ENCODE peak calls at places on chromosomes 11 and 22, in eight cellular contexts. B is NCI-H1105 treated with DMSO at 0.1 percent for 48 hours; S is progenitor cell of endocrine pancreas; D is Peyer's patch; W is stimulated activated CD4-positive, alpha-beta T cell treated with anti-CD3 and anti-CD28 coated beads, Interleukin-4, amount 100 ng/mL, for 4 hours; Y is non-pigmented ciliary epithelial cell; I is DMS 273 treated with DMSO at 0.1 percent for 48 hours; C is effector CD4-positive, alpha-beta T cell. U is an unnamed sample.

GRCh38 chr22:22897947-22898346 is 10.3 kb downstream of the IGLL5 start:
- DNase-seq in B (no peak), S (no peak), D (no peak), W (no peak), Y (no peak), I (no peak), C (no peak), U (no peak)

GRCh38 chr11:12017865-12018453 is 9.5 kb upstream of the DKK3 start:
- DNase-seq in B (no peak), S (no peak), D (no peak), W (no peak), Y (no peak), I (no peak), C (no peak), U (no peak)

GRCh38 chr11:75199412-75199955 is 41.1 kb upstream of the TPBGL start:
- DNase-seq in B (peak; percentile 39), S (no peak), D (no peak), W (no peak), Y (no peak), I (no peak), C (no peak), U (no peak)

GRCh38 chr22:49880281-49880680 is 26.6 kb downstream of the ZBED4 start:
- DNase-seq in B (no peak), S (no peak), D (no peak), W (no peak), Y (no peak), I (no peak), C (no peak), U (peak; percentile 18)

GRCh38 chr11:46759196-46759595 is 40.2 kb downstream of the F2 start:
- DNase-seq in B (no peak), S (no peak), D (no peak), W (no peak), Y (no peak), I (no peak), C (no peak), U (no peak)

GRCh38 chr11:31150841-31151240 is 218.7 kb downstream of the DCDC1 start:
- DNase-seq in B (no peak), S (no peak), D (no peak), W (no peak), Y (no peak), I (no peak), C (no peak), U (no peak)

GRCh38 chr11:48106166-48106565 is 110.4 kb upstream of the OR4B1 start:
- DNase-seq in B (no peak), S (no peak), D (no peak), W (no peak), Y (no peak), I (no peak), C (no peak), U (no peak)

GRCh38 chr11:62433141-62433543 is 14.3 kb downstream of the SCGB1A1 start:
- DNase-seq in B (no peak), S (no peak), D (no peak), W (no peak), Y (no peak), I (no peak), C (no peak), U (no peak)

GRCh38 chr11:27205779-27206549 is 157.1 kb downstream of the CCDC34 start:
- DNase-seq in B (no peak), S (no peak), D (no peak), W (no peak), Y (no peak), I (no peak), C (no peak), U (no peak)

GRCh38 chr11:73126804-73127480 is 15.2 kb downstream of the FCHSD2 start:
- DNase-seq in B (no peak), S (no peak), D (no peak), W (no peak), Y (no peak), I (no peak), C (no peak), U (no peak)

GRCh38 chr11:2912498-2912897 is 16.7 kb downstream of the PHLDA2 start:
- DNase-seq in B (no peak), S (no peak), D (no peak), W (peak; percentile 18), Y (no peak), I (no peak), C (no peak), U (peak; percentile 95)

GRCh38 chr11:70731670-70732492 is 333.6 kb downstream of the CTTN start:
- DNase-seq in B (no peak), S (no peak), D (no peak), W (no peak), Y (no peak), I (no peak), C (no peak), U (no peak)

GRCh38 chr11:15687342-15687741 is 572.6 kb downstream of the INSC start:
- DNase-seq in B (no peak), S (no peak), D (no peak), W (no peak), Y (no peak), I (no peak), C (no peak), U (no peak)

GRCh38 chr11:133946541-133947297 is 10.0 kb downstream of the IGSF9B start:
- DNase-seq in B (no peak), S (no peak), D (no peak), W (no peak), Y (no peak), I (no peak), C (no peak), U (no peak)

GRCh38 chr22:31160328-31160978 is 471 bp downstream of the RNF185 start:
- DNase-seq in B (no peak), S (no peak), D (peak; percentile 18), W (peak; percentile 4), Y (no peak), I (no peak), C (no peak), U (peak; percentile 23)

GRCh38 chr11:126698576-126698975 is 302.0 kb downstream of the KIRREL3 start:
- DNase-seq in B (no peak), S (no peak), D (no peak), W (no peak), Y (no peak), I (no peak), C (no peak), U (no peak)

GRCh38 chr22:26779108-26779507 is 121.7 kb downstream of the MIAT start:
- DNase-seq in B (no peak), S (no peak), D (no peak), W (no peak), Y (no peak), I (no peak), C (no peak), U (no peak)

GRCh38 chr11:34512810-34513673 is 552 bp downstream of the ELF5 start:
- DNase-seq in B (no peak), S (peak; percentile 49), D (peak; percentile 36), W (peak; percentile 25), Y (no peak), I (no peak), C (peak; percentile 8), U (peak; percentile 61)

GRCh38 chr11:132874638-132875037 is 657.7 kb downstream of the OPCML start:
- DNase-seq in B (no peak), S (no peak), D (no peak), W (no peak), Y (peak; percentile 76), I (no peak), C (no peak), U (no peak)

GRCh38 chr22:19990609-19991394 is 25.8 kb downstream of the ARVCF start:
- DNase-seq in B (no peak), S (no peak), D (no peak), W (no peak), Y (no peak), I (no peak), C (no peak), U (no peak)

GRCh38 chr11:100939581-100939980 is 190.0 kb downstream of the PGR start:
- DNase-seq in B (no peak), S (no peak), D (no peak), W (no peak), Y (no peak), I (no peak), C (no peak), U (no peak)

GRCh38 chr11:102244681-102245409 is 72.4 kb upstream of the BIRC3 start:
- DNase-seq in B (no peak), S (no peak), D (no peak), W (no peak), Y (no peak), I (no peak), C (no peak), U (no peak)

GRCh38 chr11:14114786-14115185 is 152.3 kb downstream of the SPON1 start:
- DNase-seq in B (no peak), S (no peak), D (no peak), W (no peak), Y (no peak), I (no peak), C (no peak), U (no peak)

GRCh38 chr22:50196256-50196655 is 4.6 kb upstream of the SELENOO start:
- DNase-seq in B (no peak), S (no peak), D (no peak), W (no peak), Y (no peak), I (no peak), C (no peak), U (no peak)

GRCh38 chr11:116353517-116353916 is 419.3 kb downstream of the BUD13 start:
- DNase-seq in B (no peak), S (no peak), D (no peak), W (no peak), Y (no peak), I (no peak), C (no peak), U (no peak)

GRCh38 chr22:37801946-37802309 is 5.8 kb upstream of the GCAT start:
- DNase-seq in B (no peak), S (no peak), D (no peak), W (no peak), Y (no peak), I (no peak), C (no peak), U (no peak)

GRCh38 chr11:86138958-86139357 is 70.1 kb upstream of the PICALM start:
- DNase-seq in B (no peak), S (no peak), D (peak; percentile 25), W (no peak), Y (no peak), I (no peak), C (no peak), U (no peak)

GRCh38 chr22:48690583-48691317 is 1136.9 kb downstream of the BRD1 start:
- DNase-seq in B (no peak), S (no peak), D (no peak), W (no peak), Y (no peak), I (no peak), C (no peak), U (no peak)

GRCh38 chr11:93871521-93871920 is 21.1 kb upstream of the VSTM5 start:
- DNase-seq in B (no peak), S (no peak), D (no peak), W (no peak), Y (no peak), I (no peak), C (no peak), U (no peak)

GRCh38 chr11:19846654-19847330 is 134.2 kb downstream of the NAV2 start:
- DNase-seq in B (peak; percentile 17), S (no peak), D (no peak), W (no peak), Y (no peak), I (no peak), C (no peak), U (no peak)

GRCh38 chr11:93020248-93021088 is 51.0 kb downstream of the MTNR1B start:
- DNase-seq in B (peak; percentile 95), S (no peak), D (no peak), W (no peak), Y (peak; percentile 61), I (no peak), C (no peak), U (no peak)

GRCh38 chr11:693415-693831 is 1.6 kb downstream of the DEAF1 start:
- DNase-seq in B (peak; percentile 3), S (no peak), D (no peak), W (no peak), Y (no peak), I (no peak), C (no peak), U (no peak)

U was measured in transverse colon.